ENCODE peak calls at places on chromosomes 7 and 10, in five cellular contexts. N is aorta, T is GM23248, G is bronchial epithelial cell, Q is epithelial cell of esophagus. I is an unnamed sample.

GRCh38 chr10:30200019-30200415 is 140.6 kb upstream of the JCAD start:
- DNase-seq in G (peak; percentile 58), Q (peak; percentile 55), T (no peak), N (no peak), I (no peak)

GRCh38 chr7:139054101-139054500 is 18.3 kb upstream of the ZC3HAV1L start:
- DNase-seq in N (no peak), Q (peak; percentile 12), T (peak; percentile 29), G (no peak), I (no peak)

GRCh38 chr10:985361-985760 is 2.9 kb upstream of the GTPBP4 start:
- DNase-seq in Q (no peak), T (no peak), G (no peak), N (no peak), I (no peak)

GRCh38 chr7:134355925-134356324 is 39.2 kb upstream of the SLC35B4 start:
- DNase-seq in G (no peak), T (peak; percentile 69), N (no peak), Q (peak; percentile 27), I (peak; percentile 89)

GRCh38 chr7:155824195-155824915 is 12.1 kb upstream of the SHH start:
- DNase-seq in G (peak; percentile 56), Q (no peak), T (no peak), N (no peak), I (peak; percentile 95)

GRCh38 chr10:49595713-49596492 is 14.2 kb upstream of the SLC18A3 start:
- DNase-seq in T (peak; percentile 38), Q (no peak), G (no peak), N (no peak), I (no peak)

GRCh38 chr10:52319926-52320325 is 5.8 kb downstream of the DKK1 start:
- DNase-seq in G (peak; percentile 35), Q (no peak), N (no peak), T (peak; percentile 69), I (no peak)

GRCh38 chr10:133445751-133446708 is 7.7 kb upstream of the SCART1 start:
- DNase-seq in G (no peak), T (no peak), N (peak; percentile 76), Q (no peak), I (no peak)

GRCh38 chr7:44441079-44441478 is 49.4 kb downstream of the NUDCD3 start:
- DNase-seq in Q (no peak), G (no peak), T (no peak), N (no peak), I (no peak)

GRCh38 chr10:61438141-61438984 is 14.8 kb downstream of the TMEM26 start:
- DNase-seq in N (no peak), Q (no peak), T (peak; percentile 6), G (no peak), I (peak; percentile 21)

GRCh38 chr10:104318096-104318725 is 20.1 kb downstream of the ITPRIP start:
- DNase-seq in N (no peak), G (no peak), T (no peak), Q (no peak), I (no peak)

GRCh38 chr7:27921081-27921836 is 181.3 kb downstream of the TAX1BP1 start:
- DNase-seq in T (peak; percentile 82), Q (peak; percentile 70), N (no peak), G (peak; percentile 73), I (peak; percentile 72)

GRCh38 chr7:42574693-42575084 is 337.2 kb downstream of the C7orf25 start:
- DNase-seq in G (peak; percentile 23), T (peak; percentile 45), N (no peak), Q (peak; percentile 41), I (peak; percentile 31)

GRCh38 chr7:47771301-47771989 is 176.8 kb downstream of the PKD1L1 start:
- DNase-seq in Q (no peak), G (no peak), T (peak; percentile 78), N (peak; percentile 88), I (peak; percentile 47)

GRCh38 chr10:6678211-6678803 is 98.2 kb upstream of the PRKCQ start:
- DNase-seq in T (peak; percentile 59), G (peak; percentile 47), Q (peak; percentile 59), N (peak; percentile 75), I (peak; percentile 52)

GRCh38 chr10:132506711-132507466 is 30.7 kb upstream of the INPP5A start:
- DNase-seq in G (no peak), Q (no peak), T (peak; percentile 82), N (no peak), I (no peak)

GRCh38 chr10:49161411-49161997 is 26.7 kb downstream of the TMEM273 start:
- DNase-seq in Q (peak; percentile 33), T (peak; percentile 83), N (no peak), G (peak; percentile 49), I (peak; percentile 55)

GRCh38 chr10:51867956-51868355 is 168.6 kb upstream of the CSTF2T start:
- DNase-seq in G (peak; percentile 95), Q (peak; percentile 91), N (no peak), T (peak; percentile 94), I (peak; percentile 53)

GRCh38 chr7:80637911-80638765 is at the start of gene CD36:
- DNase-seq in N (no peak), Q (no peak), T (no peak), G (no peak), I (no peak)

GRCh38 chr10:99966306-99966705 is 43.4 kb downstream of the DNMBP start:
- DNase-seq in T (peak; percentile 97), N (no peak), Q (peak; percentile 80), G (peak; percentile 91), I (peak; percentile 78)

GRCh38 chr10:31905586-31905985 is 23.0 kb downstream of the ARHGAP12 start:
- DNase-seq in Q (no peak), T (no peak), N (no peak), G (no peak), I (no peak)

I was measured in MCF 10A.